ENCODE peak calls at places on chromosome 17, in eight cellular contexts. One of them, this sample, is unnamed.

GRCh38 chr17:58117382-58117781 is 30.8 kb upstream of the OR4D1 start:
- DNase-seq in left ventricle myocardium inferior: no peak
- DNase-seq in aorta: no peak
- DNase-seq in CD8-positive, alpha-beta memory T cell: no peak
- DNase-seq in tibial artery: no peak
- DNase-seq in PC-9: no peak
- DNase-seq in mucosa of descending colon: no peak
- DNase-seq in trophoblast cell: no peak
- DNase-seq in this sample: no peak

GRCh38 chr17:2695243-2695960 is 16.2 kb downstream of the CLUH start:
- DNase-seq in left ventricle myocardium inferior: no peak
- DNase-seq in aorta: peak; percentile 43
- DNase-seq in CD8-positive, alpha-beta memory T cell: no peak
- DNase-seq in tibial artery: peak; percentile 0
- DNase-seq in PC-9: no peak
- DNase-seq in mucosa of descending colon: no peak
- DNase-seq in trophoblast cell: no peak
- DNase-seq in this sample: no peak

GRCh38 chr17:77386502-77387192 is 245.9 kb downstream of the SEC14L1 start:
- DNase-seq in left ventricle myocardium inferior: no peak
- DNase-seq in aorta: no peak
- DNase-seq in CD8-positive, alpha-beta memory T cell: no peak
- DNase-seq in tibial artery: no peak
- DNase-seq in PC-9: no peak
- DNase-seq in mucosa of descending colon: no peak
- DNase-seq in trophoblast cell: no peak
- DNase-seq in this sample: no peak

GRCh38 chr17:46818319-46818928 is at the start of gene WNT3:
- DNase-seq in left ventricle myocardium inferior: no peak
- DNase-seq in aorta: no peak
- DNase-seq in CD8-positive, alpha-beta memory T cell: peak; percentile 36
- DNase-seq in tibial artery: no peak
- DNase-seq in PC-9: no peak
- DNase-seq in mucosa of descending colon: peak; percentile 17
- DNase-seq in trophoblast cell: no peak
- DNase-seq in this sample: peak; percentile 72

GRCh38 chr17:66268247-66268927 is 34.0 kb upstream of the PRKCA start:
- DNase-seq in left ventricle myocardium inferior: no peak
- DNase-seq in aorta: no peak
- DNase-seq in CD8-positive, alpha-beta memory T cell: no peak
- DNase-seq in tibial artery: no peak
- DNase-seq in PC-9: no peak
- DNase-seq in mucosa of descending colon: no peak
- DNase-seq in trophoblast cell: peak; percentile 14
- DNase-seq in this sample: no peak

GRCh38 chr17:82399601-82400101 is 18.5 kb upstream of the HEXD start:
- DNase-seq in left ventricle myocardium inferior: no peak
- DNase-seq in aorta: no peak
- DNase-seq in CD8-positive, alpha-beta memory T cell: no peak
- DNase-seq in tibial artery: no peak
- DNase-seq in PC-9: no peak
- DNase-seq in mucosa of descending colon: no peak
- DNase-seq in trophoblast cell: no peak
- DNase-seq in this sample: no peak

GRCh38 chr17:80501739-80502577 is 25.6 kb upstream of the NPTX1 start:
- DNase-seq in left ventricle myocardium inferior: no peak
- DNase-seq in aorta: no peak
- DNase-seq in CD8-positive, alpha-beta memory T cell: no peak
- DNase-seq in tibial artery: no peak
- DNase-seq in PC-9: no peak
- DNase-seq in mucosa of descending colon: no peak
- DNase-seq in trophoblast cell: peak; percentile 62
- DNase-seq in this sample: no peak

GRCh38 chr17:9334536-9335446 is 240.8 kb downstream of the STX8 start:
- DNase-seq in left ventricle myocardium inferior: no peak
- DNase-seq in aorta: no peak
- DNase-seq in CD8-positive, alpha-beta memory T cell: no peak
- DNase-seq in tibial artery: no peak
- DNase-seq in PC-9: peak; percentile 34
- DNase-seq in mucosa of descending colon: no peak
- DNase-seq in trophoblast cell: peak; percentile 70
- DNase-seq in this sample: no peak

GRCh38 chr17:37312137-37312923 is 63.5 kb upstream of the C17orf78 start:
- DNase-seq in left ventricle myocardium inferior: no peak
- DNase-seq in aorta: no peak
- DNase-seq in CD8-positive, alpha-beta memory T cell: no peak
- DNase-seq in tibial artery: no peak
- DNase-seq in PC-9: no peak
- DNase-seq in mucosa of descending colon: no peak
- DNase-seq in trophoblast cell: peak; percentile 5
- DNase-seq in this sample: no peak
- H3K9me3 ChIP-seq in left ventricle myocardium inferior: no peaks in the 10 kb centered on the region
- H3K9me3 ChIP-seq in aorta: no peaks in the 10 kb centered on the region
- H3K9me3 ChIP-seq in CD8-positive, alpha-beta memory T cell: no peaks in the 10 kb centered on the region
- H3K9me3 ChIP-seq in tibial artery: no peaks in the 10 kb centered on the region
- H3K9me3 ChIP-seq in PC-9: no peaks in the 10 kb centered on the region
- H3K9me3 ChIP-seq in mucosa of descending colon: no peaks in the 10 kb centered on the region
- H3K9me3 ChIP-seq in trophoblast cell: no peaks in the 10 kb centered on the region
- H3K9me3 ChIP-seq in this sample: no peaks in the 10 kb centered on the region

GRCh38 chr17:13646969-13647368 is 45.2 kb upstream of the HS3ST3A1 start:
- DNase-seq in left ventricle myocardium inferior: no peak
- DNase-seq in aorta: no peak
- DNase-seq in CD8-positive, alpha-beta memory T cell: no peak
- DNase-seq in tibial artery: no peak
- DNase-seq in PC-9: no peak
- DNase-seq in mucosa of descending colon: no peak
- DNase-seq in trophoblast cell: no peak
- DNase-seq in this sample: no peak

GRCh38 chr17:13646411-13646810 is 44.7 kb upstream of the HS3ST3A1 start:
- DNase-seq in left ventricle myocardium inferior: no peak
- DNase-seq in aorta: no peak
- DNase-seq in CD8-positive, alpha-beta memory T cell: no peak
- DNase-seq in tibial artery: no peak
- DNase-seq in PC-9: no peak
- DNase-seq in mucosa of descending colon: no peak
- DNase-seq in trophoblast cell: peak; percentile 17
- DNase-seq in this sample: no peak

GRCh38 chr17:13643196-13643595 is 41.5 kb upstream of the HS3ST3A1 start:
- DNase-seq in left ventricle myocardium inferior: no peak
- DNase-seq in aorta: no peak
- DNase-seq in CD8-positive, alpha-beta memory T cell: no peak
- DNase-seq in tibial artery: no peak
- DNase-seq in PC-9: no peak
- DNase-seq in mucosa of descending colon: no peak
- DNase-seq in trophoblast cell: no peak
- DNase-seq in this sample: no peak

GRCh38 chr17:13650096-13650675 is 48.5 kb upstream of the HS3ST3A1 start:
- DNase-seq in left ventricle myocardium inferior: no peak
- DNase-seq in aorta: no peak
- DNase-seq in CD8-positive, alpha-beta memory T cell: no peak
- DNase-seq in tibial artery: no peak
- DNase-seq in PC-9: no peak
- DNase-seq in mucosa of descending colon: peak; percentile 5
- DNase-seq in trophoblast cell: no peak
- DNase-seq in this sample: no peak

GRCh38 chr17:13647551-13647950 is 45.8 kb upstream of the HS3ST3A1 start:
- DNase-seq in left ventricle myocardium inferior: no peak
- DNase-seq in aorta: no peak
- DNase-seq in CD8-positive, alpha-beta memory T cell: no peak
- DNase-seq in tibial artery: no peak
- DNase-seq in PC-9: no peak
- DNase-seq in mucosa of descending colon: peak; percentile 5
- DNase-seq in trophoblast cell: no peak
- DNase-seq in this sample: no peak
- H3K9me3 ChIP-seq in left ventricle myocardium inferior: no peaks in the 10 kb centered on the region
- H3K9me3 ChIP-seq in aorta: peaks cover 1% of the 10 kb centered on the region
- H3K9me3 ChIP-seq in CD8-positive, alpha-beta memory T cell: no peaks in the 10 kb centered on the region
- H3K9me3 ChIP-seq in tibial artery: no peaks in the 10 kb centered on the region
- H3K9me3 ChIP-seq in PC-9: no peaks in the 10 kb centered on the region
- H3K9me3 ChIP-seq in mucosa of descending colon: no peaks in the 10 kb centered on the region
- H3K9me3 ChIP-seq in trophoblast cell: no peaks in the 10 kb centered on the region
- H3K9me3 ChIP-seq in this sample: no peaks in the 10 kb centered on the region

GRCh38 chr17:22707626-22708025 is 1015.3 kb downstream of the KCNJ18 start:
- DNase-seq in left ventricle myocardium inferior: no peak
- DNase-seq in aorta: no peak
- DNase-seq in CD8-positive, alpha-beta memory T cell: no peak
- DNase-seq in tibial artery: no peak
- DNase-seq in PC-9: no peak
- DNase-seq in mucosa of descending colon: no peak
- DNase-seq in trophoblast cell: no peak
- DNase-seq in this sample: no peak
- H3K9me3 ChIP-seq in left ventricle myocardium inferior: no peaks in the 10 kb centered on the region
- H3K9me3 ChIP-seq in aorta: no peaks in the 10 kb centered on the region
- H3K9me3 ChIP-seq in CD8-positive, alpha-beta memory T cell: no peaks in the 10 kb centered on the region
- H3K9me3 ChIP-seq in tibial artery: no peaks in the 10 kb centered on the region
- H3K9me3 ChIP-seq in PC-9: no peaks in the 10 kb centered on the region
- H3K9me3 ChIP-seq in mucosa of descending colon: peaks cover 90% of the 10 kb centered on the region
- H3K9me3 ChIP-seq in trophoblast cell: peaks cover 46% of the 10 kb centered on the region
- H3K9me3 ChIP-seq in this sample: no peaks in the 10 kb centered on the region

GRCh38 chr17:61499632-61500031 is 47.4 kb downstream of the TBX4 start:
- DNase-seq in left ventricle myocardium inferior: no peak
- DNase-seq in aorta: no peak
- DNase-seq in CD8-positive, alpha-beta memory T cell: no peak
- DNase-seq in tibial artery: no peak
- DNase-seq in PC-9: no peak
- DNase-seq in mucosa of descending colon: no peak
- DNase-seq in trophoblast cell: no peak
- DNase-seq in this sample: no peak
- H3K9me3 ChIP-seq in left ventricle myocardium inferior: peaks cover 4% of the 10 kb centered on the region
- H3K9me3 ChIP-seq in aorta: no peaks in the 10 kb centered on the region
- H3K9me3 ChIP-seq in CD8-positive, alpha-beta memory T cell: no peaks in the 10 kb centered on the region
- H3K9me3 ChIP-seq in tibial artery: no peaks in the 10 kb centered on the region
- H3K9me3 ChIP-seq in PC-9: no peaks in the 10 kb centered on the region
- H3K9me3 ChIP-seq in mucosa of descending colon: no peaks in the 10 kb centered on the region
- H3K9me3 ChIP-seq in trophoblast cell: no peaks in the 10 kb centered on the region
- H3K9me3 ChIP-seq in this sample: no peaks in the 10 kb centered on the region

DNA sequence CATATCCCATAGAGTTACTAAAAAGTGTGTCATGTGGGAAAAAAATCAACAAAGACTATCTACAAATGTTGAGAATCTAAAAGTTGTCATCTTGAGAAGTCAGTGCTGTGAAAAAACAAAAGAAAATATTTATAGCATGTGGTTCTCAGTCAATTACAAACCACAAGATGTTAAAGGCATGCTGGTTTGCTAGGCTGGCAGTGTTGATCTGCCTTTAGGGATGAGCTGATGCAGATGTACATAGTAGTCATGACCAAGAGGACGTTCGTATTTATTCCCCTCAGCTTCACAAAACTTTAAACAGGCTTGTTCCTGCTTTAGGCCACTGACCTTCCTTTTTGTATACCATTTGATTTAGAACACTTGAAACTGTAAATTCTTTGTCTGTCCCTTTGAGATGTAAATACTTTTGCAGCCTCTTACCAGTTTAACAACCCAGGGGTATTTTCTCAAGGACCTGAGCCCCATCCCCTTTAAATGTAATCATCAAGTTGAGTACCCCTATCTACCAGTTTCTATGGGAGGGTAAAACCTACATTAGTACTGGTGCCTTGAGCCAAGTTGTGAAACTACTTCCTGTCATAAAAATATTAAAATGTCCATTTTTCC is 446.6 kb downstream of the KCNJ18 start:
- DNase-seq in left ventricle myocardium inferior: no peak
- DNase-seq in aorta: no peak
- DNase-seq in CD8-positive, alpha-beta memory T cell: no peak
- DNase-seq in tibial artery: no peak
- DNase-seq in PC-9: no peak
- DNase-seq in mucosa of descending colon: no peak
- DNase-seq in trophoblast cell: no peak
- DNase-seq in this sample: no peak
- H3K9me3 ChIP-seq in left ventricle myocardium inferior: no peaks in the 10 kb centered on the region
- H3K9me3 ChIP-seq in aorta: no peaks in the 10 kb centered on the region
- H3K9me3 ChIP-seq in CD8-positive, alpha-beta memory T cell: no peaks in the 10 kb centered on the region
- H3K9me3 ChIP-seq in tibial artery: no peaks in the 10 kb centered on the region
- H3K9me3 ChIP-seq in PC-9: no peaks in the 10 kb centered on the region
- H3K9me3 ChIP-seq in mucosa of descending colon: peaks cover 46% of the 10 kb centered on the region
- H3K9me3 ChIP-seq in trophoblast cell: no peaks in the 10 kb centered on the region
- H3K9me3 ChIP-seq in this sample: no peaks in the 10 kb centered on the region

This sample was measured in heart left ventricle.